ENCODE peak calls at places on chromosomes 13 and 19, in eight cellular contexts. B is HTR-8/SVneo; Q is skeletal muscle cell; E is CD4-positive, alpha-beta memory T cell; G is breast epithelium; W is choroid plexus epithelial cell; Z is ecto neural progenitor cell; J is OCI-M1. M is an unnamed sample.

GRCh38 chr13:98300956-98301641 is 124.0 kb upstream of the RNF113B start:
- DNase-seq in B (no peak), Q (no peak), E (no peak), G (peak), W (peak), Z (no peak), J (no peak), M (no peak)

GRCh38 chr13:110108348-110109139 is 198.4 kb downstream of the COL4A1 start:
- DNase-seq in B (peak), Q (peak), E (no peak), G (peak), W (peak), Z (peak), J (peak), M (peak)

GRCh38 chr19:12090807-12091206 is 26.3 kb downstream of the ZNF844 start:
- DNase-seq in B (peak), Q (peak), E (peak), G (peak), W (peak), Z (peak), J (peak), M (peak)

GRCh38 chr19:1261863-1262686 is 7.1 kb upstream of the CIRBP start:
- DNase-seq in B (no peak), Q (no peak), E (peak), G (peak), W (no peak), Z (no peak), J (no peak), M (no peak)

GRCh38 chr19:6402834-6403608 is 10.1 kb upstream of the GTF2F1 start:
- DNase-seq in B (no peak), Q (peak), E (no peak), G (no peak), W (peak), Z (no peak), J (no peak), M (peak)

GRCh38 chr13:79194272-79194671 is 211.8 kb downstream of the RBM26 start:
- DNase-seq in B (no peak), Q (no peak), E (peak), G (no peak), W (no peak), Z (no peak), J (peak), M (no peak)

GRCh38 chr13:86383561-86383960 is 584.3 kb upstream of the SLITRK6 start:
- DNase-seq in B (no peak), Q (no peak), E (no peak), G (no peak), W (no peak), Z (no peak), J (no peak), M (no peak)

GRCh38 chr19:7500811-7501450 is 12.1 kb upstream of the PEX11G start:
- DNase-seq in B (peak), Q (no peak), E (no peak), G (no peak), W (no peak), Z (peak), J (no peak), M (peak)

GRCh38 chr13:98782654-98783053 is 30.2 kb upstream of the SLC15A1 start:
- DNase-seq in B (no peak), Q (no peak), E (no peak), G (no peak), W (peak), Z (no peak), J (no peak), M (no peak)

GRCh38 chr19:13094771-13095392 is 7.8 kb downstream of the LYL1 start:
- DNase-seq in B (no peak), Q (no peak), E (peak), G (no peak), W (no peak), Z (peak), J (no peak), M (peak)

GRCh38 chr13:33207616-33207964 is 78.0 kb downstream of the STARD13 start:
- DNase-seq in B (no peak), Q (peak), E (no peak), G (no peak), W (peak), Z (no peak), J (no peak), M (no peak)

GRCh38 chr19:50203281-50204080 is at the start of gene MYH14:
- DNase-seq in B (peak), Q (no peak), E (no peak), G (peak), W (no peak), Z (peak), J (no peak), M (peak)

GRCh38 chr19:1252221-1252817 is 3.9 kb downstream of the MIDN start:
- DNase-seq in B (no peak), Q (peak), E (peak), G (peak), W (peak), Z (no peak), J (peak), M (no peak)

GRCh38 chr19:14160017-14160703 is 23.8 kb upstream of the ASF1B start:
- DNase-seq in B (no peak), Q (no peak), E (no peak), G (no peak), W (no peak), Z (no peak), J (no peak), M (no peak)

GRCh38 chr19:55345818-55346724 is 6.4 kb downstream of the KMT5C start:
- DNase-seq in B (no peak), Q (no peak), E (no peak), G (no peak), W (no peak), Z (no peak), J (no peak), M (no peak)

GRCh38 chr19:10137751-10138682 is 18.3 kb upstream of the EIF3G start:
- DNase-seq in B (no peak), Q (no peak), E (no peak), G (no peak), W (no peak), Z (no peak), J (no peak), M (no peak)

GRCh38 chr19:19110410-19111137 is 27.7 kb downstream of the TMEM161A start:
- DNase-seq in B (no peak), Q (no peak), E (no peak), G (no peak), W (peak), Z (peak), J (no peak), M (peak)

GRCh38 chr19:11479470-11480080 is 1.3 kb downstream of the ELAVL3 start:
- DNase-seq in B (no peak), Q (no peak), E (peak), G (no peak), W (peak), Z (peak), J (no peak), M (peak)

GRCh38 chr13:23609414-23610186 is 39.4 kb downstream of the TNFRSF19 start:
- DNase-seq in B (no peak), Q (peak), E (no peak), G (no peak), W (peak), Z (no peak), J (no peak), M (no peak)

GRCh38 chr19:7869453-7869909 is 4.7 kb downstream of the PRR36 start:
- DNase-seq in B (no peak), Q (no peak), E (peak), G (peak), W (peak), Z (peak), J (peak), M (peak)

GRCh38 chr19:41064974-41065569 is 23.2 kb upstream of the CYP2A13 start:
- DNase-seq in B (peak), Q (no peak), E (no peak), G (no peak), W (peak), Z (no peak), J (peak), M (peak)